ENCODE peak calls at places on chromosomes 2 and 18, in six cellular contexts. Q is H9, W is SJSA1, K is right lobe of liver, M is stomach, N is aorta. S is an unnamed sample. For H3K9me3, the result is how much of the 10 kb centered on the place peaks cover.

GRCh38 chr2:85340034-85340892 is 12.5 kb upstream of the TGOLN2 start:
- DNase-seq in Q (no peak), W (no peak), K (no peak), M (no peak), N (no peak), S (no peak)

GRCh38 chr18:63960891-63961290 is 9.0 kb upstream of the SERPINB8 start:
- DNase-seq in Q (no peak), W (no peak), K (no peak), M (no peak), N (no peak), S (no peak)

GRCh38 chr2:20652673-20653575 is 2.0 kb upstream of the HS1BP3 start:
- DNase-seq in Q (no peak), W (no peak), K (no peak), M (no peak), N (peak), S (peak)

GRCh38 chr2:148674063-148675020 is 29.8 kb downstream of the EPC2 start:
- DNase-seq in Q (peak), W (no peak), K (no peak), M (no peak), N (no peak), S (no peak)

GRCh38 chr2:234329202-234329930 is 167.5 kb downstream of the ARL4C start:
- DNase-seq in Q (no peak), W (no peak), K (no peak), M (no peak), N (no peak), S (no peak)

GRCh38 chr18:74899554-74899953 is 301.9 kb downstream of the ZNF407 start:
- DNase-seq in Q (no peak), W (no peak), K (no peak), M (peak), N (no peak), S (no peak)

GRCh38 chr2:207767461-207768167 is 2.1 kb downstream of the FZD5 start:
- DNase-seq in Q (peak), W (no peak), K (peak), M (peak), N (peak), S (no peak)

GRCh38 chr18:3037423-3037915 is 24.5 kb upstream of the LPIN2 start:
- DNase-seq in Q (no peak), W (peak), K (peak), M (peak), N (peak), S (no peak)

GRCh38 chr18:25076980-25077780 is 274.8 kb downstream of the ZNF521 start:
- DNase-seq in Q (no peak), W (no peak), K (no peak), M (no peak), N (no peak), S (no peak)

GRCh38 chr2:159773426-159773825 is 24.6 kb downstream of the CD302 start:
- DNase-seq in Q (no peak), W (no peak), K (no peak), M (no peak), N (no peak), S (no peak)

GRCh38 chr2:232341061-232341738 is 37.4 kb upstream of the ALPP start:
- DNase-seq in Q (no peak), W (no peak), K (no peak), M (no peak), N (no peak), S (peak)

GRCh38 chr2:88765154-88765948 is 73.9 kb downstream of the RPIA start:
- DNase-seq in Q (peak), W (no peak), K (no peak), M (peak), N (no peak), S (no peak)

GRCh38 chr2:83851066-83851465 is 608.0 kb downstream of the SUCLG1 start:
- DNase-seq in Q (no peak), W (no peak), K (no peak), M (no peak), N (no peak), S (peak)

GRCh38 chr2:9762941-9763340 is 80.3 kb upstream of the TAF1B start:
- DNase-seq in Q (no peak), W (no peak), K (no peak), M (no peak), N (no peak), S (no peak)

GRCh38 chr2:241218131-241219029 is 29.9 kb downstream of the ANO7 start:
- DNase-seq in Q (peak), W (peak), K (no peak), M (peak), N (peak), S (no peak)

GRCh38 chr2:16608661-16609643 is 56.7 kb downstream of the CYRIA start:
- DNase-seq in Q (peak), W (peak), K (peak), M (peak), N (peak), S (no peak)

GRCh38 chr2:84838434-84839145 is 42.3 kb downstream of the TRABD2A start:
- DNase-seq in Q (no peak), W (no peak), K (no peak), M (no peak), N (no peak), S (no peak)

GRCh38 chr2:180983468-180984388 is 3.3 kb downstream of the UBE2E3 start:
- DNase-seq in Q (no peak), W (peak), K (peak), M (no peak), N (no peak), S (no peak)

GRCh38 chr2:144554811-144555210 is 34.9 kb upstream of the ZEB2 start:
- DNase-seq in Q (no peak), W (no peak), K (no peak), M (no peak), N (no peak), S (no peak)

GRCh38 chr2:30300456-30301221 is 69.3 kb downstream of the LBH start:
- DNase-seq in Q (no peak), W (peak), K (no peak), M (no peak), N (no peak), S (no peak)

GRCh38 chr18:76932026-76932819 is 109.9 kb downstream of the ZNF236 start:
- DNase-seq in Q (no peak), W (no peak), K (no peak), M (no peak), N (peak), S (no peak)

GRCh38 chr2:207403141-207403540 is 126.6 kb upstream of the CREB1 start:
- DNase-seq in Q (no peak), W (no peak), K (no peak), M (no peak), N (no peak), S (no peak)

GRCh38 chr2:106963156-106963555 is 77.2 kb upstream of the ST6GAL2 start:
- DNase-seq in Q (no peak), W (no peak), K (no peak), M (no peak), N (no peak), S (no peak)

GRCh38 chr2:178806543-178806942 is 680 bp downstream of the TTN start:
- DNase-seq in Q (no peak), W (no peak), K (no peak), M (no peak), N (no peak), S (no peak)

GRCh38 chr2:222943820-222944219 is 83.0 kb downstream of the ACSL3 start:
- DNase-seq in Q (no peak), W (no peak), K (no peak), M (no peak), N (no peak), S (no peak)

GRCh38 chr2:3600256-3600855 is 5.4 kb downstream of the COLEC11 start:
- DNase-seq in Q (no peak), W (no peak), K (no peak), M (no peak), N (no peak), S (no peak)

GRCh38 chr18:62716679-62717058 is 1.3 kb downstream of the PHLPP1 start:
- DNase-seq in Q (peak), W (peak), K (peak), M (peak), N (peak), S (no peak)

GRCh38 chr2:8680931-8681760 is 710 bp upstream of the ID2 start:
- DNase-seq in Q (peak), W (peak), K (peak), M (peak), N (peak), S (no peak)

GRCh38 chr18:35526476-35527120 is 28.8 kb upstream of the INO80C start:
- DNase-seq in Q (no peak), W (no peak), K (peak), M (no peak), N (no peak), S (no peak)
- H3K27ac ChIP-seq in Q (no peak), W (no peak), K (no peak), M (no peak), N (no peak), S (no peak)

GRCh38 chr2:37205689-37206341 is 9.5 kb downstream of the CEBPZOS start:
- DNase-seq in Q (peak), W (no peak), K (no peak), M (no peak), N (no peak), S (no peak)

GRCh38 chr2:37198681-37199065 is 2.4 kb downstream of the CEBPZOS start:
- DNase-seq in Q (no peak), W (no peak), K (no peak), M (no peak), N (no peak), S (no peak)

GRCh38 chr2:37201766-37202165 is 5.5 kb downstream of the CEBPZOS start:
- DNase-seq in Q (no peak), W (peak), K (no peak), M (no peak), N (no peak), S (no peak)

GRCh38 chr2:37201208-37201607 is 4.9 kb downstream of the CEBPZOS start:
- DNase-seq in Q (no peak), W (no peak), K (no peak), M (no peak), N (no peak), S (no peak)

GRCh38 chr2:37203708-37204107 is 7.4 kb downstream of the CEBPZOS start:
- DNase-seq in Q (no peak), W (no peak), K (no peak), M (no peak), N (no peak), S (no peak)
- H3K9me3 ChIP-seq in Q (under half), W (under half), K (under half), M (under half), N (under half), S (under half)

GRCh38 chr2:239196474-239197021 is 204.3 kb downstream of the HDAC4 start:
- DNase-seq in Q (peak), W (peak), K (peak), M (peak), N (peak), S (peak)
- H3K27ac ChIP-seq in Q (no peak), W (no peak), K (no peak), M (no peak), N (no peak), S (no peak)

GRCh38 chr2:140869107-140869506 is 1261.7 kb downstream of the LRP1B start:
- DNase-seq in Q (no peak), W (no peak), K (peak), M (no peak), N (no peak), S (no peak)

GRCh38 chr2:140876015-140876414 is 1254.8 kb downstream of the LRP1B start:
- DNase-seq in Q (no peak), W (no peak), K (no peak), M (no peak), N (no peak), S (no peak)

GRCh38 chr2:140873915-140874531 is 1256.8 kb downstream of the LRP1B start:
- DNase-seq in Q (no peak), W (no peak), K (no peak), M (no peak), N (no peak), S (no peak)
- H3K9me3 ChIP-seq in Q (under half), W (under half), K (under half), M (under half), N (under half), S (under half)

GRCh38 chr18:47530695-47531094 is 279.2 kb upstream of the SKOR2 start:
- DNase-seq in Q (no peak), W (no peak), K (no peak), M (no peak), N (no peak), S (no peak)

GRCh38 chr18:47531759-47532158 is 280.3 kb upstream of the SKOR2 start:
- DNase-seq in Q (peak), W (no peak), K (no peak), M (no peak), N (no peak), S (no peak)

GRCh38 chr18:47522359-47522758 is 270.9 kb upstream of the SKOR2 start:
- DNase-seq in Q (no peak), W (no peak), K (no peak), M (no peak), N (no peak), S (no peak)

GRCh38 chr18:47528343-47528742 is 276.9 kb upstream of the SKOR2 start:
- DNase-seq in Q (no peak), W (no peak), K (no peak), M (no peak), N (no peak), S (no peak)

DNA sequence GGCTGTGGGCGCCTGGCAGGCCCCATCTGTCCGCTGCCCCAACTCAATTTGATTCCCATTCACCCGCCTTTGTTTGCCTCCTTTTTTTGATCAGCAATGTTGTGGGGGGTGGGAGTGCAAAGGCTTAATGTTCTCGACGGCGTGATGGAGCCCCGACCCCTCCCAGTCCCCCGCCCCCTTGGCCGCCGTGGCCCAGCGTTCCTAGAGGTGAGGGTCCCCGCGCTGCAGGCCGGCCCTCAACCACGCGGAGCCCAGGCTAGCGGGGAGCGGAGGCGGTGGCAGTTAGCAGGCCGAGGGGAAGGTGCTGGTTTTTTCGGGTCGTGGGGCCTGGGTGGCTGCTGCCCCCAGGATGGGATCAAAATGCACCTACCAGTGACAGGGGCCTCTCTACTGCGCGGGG is 274.7 kb upstream of the SKOR2 start:
- DNase-seq in Q (no peak), W (no peak), K (no peak), M (no peak), N (no peak), S (no peak)
- H3K27ac ChIP-seq in Q (no peak), W (no peak), K (no peak), M (no peak), N (no peak), S (no peak)

DNA sequence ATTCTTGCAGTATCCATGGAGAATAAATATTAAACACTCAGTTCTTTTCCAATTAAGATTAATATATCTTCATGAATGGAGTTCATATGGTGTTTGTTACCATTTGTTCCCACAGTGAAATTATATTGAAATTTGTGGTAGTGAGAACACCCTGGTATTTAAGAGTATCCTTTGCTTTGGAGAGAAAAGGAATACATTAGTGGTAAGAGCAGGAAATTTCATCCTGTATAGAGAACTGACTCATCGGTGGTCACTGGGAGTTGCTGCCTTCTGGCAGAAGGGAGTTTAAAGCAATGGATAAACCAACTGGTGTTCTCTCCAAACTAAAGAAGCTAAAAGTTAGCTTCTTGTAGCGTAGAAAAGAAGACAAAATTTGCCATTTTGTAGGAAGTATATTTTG is 107.3 kb downstream of the MYO1B start:
- DNase-seq in Q (no peak), W (peak), K (no peak), M (no peak), N (no peak), S (no peak)
- H3K9me3 ChIP-seq in Q (under half), W (under half), K (under half), M (under half), N (under half), S (under half)

GRCh38 chr2:155696561-155696960 is 636.0 kb downstream of the NR4A2 start:
- DNase-seq in Q (no peak), W (no peak), K (no peak), M (no peak), N (no peak), S (no peak)
- H3K27ac ChIP-seq in Q (no peak), W (no peak), K (no peak), M (no peak), N (no peak), S (no peak)

DNA sequence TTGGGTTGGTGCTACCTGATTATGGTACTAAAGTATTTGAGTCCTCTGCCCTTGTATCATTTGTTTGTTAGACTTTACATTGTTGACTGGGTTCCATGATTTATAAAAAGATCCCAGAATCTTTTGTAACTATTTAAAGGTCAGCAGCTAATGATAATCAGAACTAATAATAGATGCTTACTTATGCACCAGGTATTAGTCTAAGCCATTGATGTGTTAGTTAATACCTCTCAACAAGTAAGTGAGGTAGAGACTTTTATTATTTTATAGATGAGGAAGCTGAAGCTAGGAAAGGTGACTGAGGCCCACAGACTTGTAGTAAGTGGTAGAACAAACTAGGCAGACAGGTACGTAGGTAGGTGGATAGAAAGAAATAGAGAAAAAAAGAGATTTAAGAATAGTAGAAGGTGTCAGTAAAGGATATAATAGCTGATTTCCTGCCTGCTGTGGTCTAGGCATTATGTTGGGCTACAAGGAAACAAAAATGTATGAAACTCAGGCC is 68.1 kb downstream of the CRIM1 start:
- DNase-seq in Q (no peak), W (no peak), K (no peak), M (no peak), N (no peak), S (no peak)
- H3K9me3 ChIP-seq in Q (under half), W (under half), K (under half), M (under half), N (under half), S (under half)

GRCh38 chr18:48123324-48123723 is 192.9 kb upstream of the SMAD2 start:
- DNase-seq in Q (no peak), W (no peak), K (no peak), M (no peak), N (no peak), S (no peak)
- H3K27ac ChIP-seq in Q (no peak), W (no peak), K (no peak), M (no peak), N (no peak), S (no peak)

S was measured in RWPE2.